ENCODE peak calls at places on chromosome 1, in four cellular contexts. T, U, M and A are unnamed samples.

GRCh38 chr1:8939362-8939995 is 6.2 kb upstream of the CA6 start:
- DNase-seq in T (no peak), U (no peak), M (no peak), A (no peak)

GRCh38 chr1:7810395-7810794 is 26.3 kb downstream of the PER3 start:
- DNase-seq in M (no peak), T (peak), U (no peak), A (no peak)

GRCh38 chr1:10283318-10283984 is 73.1 kb downstream of the KIF1B start:
- DNase-seq in T (no peak), M (no peak), U (no peak), A (no peak)

GRCh38 chr1:230424440-230425251 is 1.5 kb downstream of the PGBD5 start:
- DNase-seq in M (no peak), T (no peak), U (no peak), A (no peak)

GRCh38 chr1:112901387-112901786 is 54.6 kb downstream of the SLC16A1 start:
- DNase-seq in U (no peak), M (no peak), T (no peak), A (no peak)

GRCh38 chr1:14945132-14946010 is 208.2 kb upstream of the TMEM51 start:
- DNase-seq in M (no peak), T (peak), U (peak), A (no peak)

GRCh38 chr1:37238376-37239224 is 204.3 kb upstream of the GRIK3 start:
- DNase-seq in T (no peak), M (no peak), U (no peak), A (no peak)

GRCh38 chr1:12196641-12197482 is 30.1 kb downstream of the TNFRSF1B start:
- DNase-seq in M (no peak), U (no peak), T (no peak), A (no peak)

GRCh38 chr1:214123061-214123784 is 135.4 kb downstream of the PROX1 start:
- DNase-seq in U (peak), T (peak), M (no peak), A (no peak)

GRCh38 chr1:153394391-153394790 is 3.5 kb upstream of the S100A8 start:
- DNase-seq in U (no peak), T (no peak), M (no peak), A (no peak)

GRCh38 chr1:66596191-66596590 is 62.2 kb downstream of the SGIP1 start:
- DNase-seq in M (no peak), U (no peak), T (no peak), A (no peak)

GRCh38 chr1:87131809-87132663 is 196.6 kb upstream of the LMO4 start:
- DNase-seq in T (no peak), U (peak), M (peak), A (peak)

GRCh38 chr1:27011058-27011764 is 1.4 kb downstream of the TENT5B start:
- DNase-seq in U (peak), T (no peak), M (no peak), A (no peak)

GRCh38 chr1:54220004-54220811 is 20.2 kb downstream of the MRPL37 start:
- DNase-seq in U (peak), M (no peak), T (no peak), A (no peak)

GRCh38 chr1:92747735-92748134 is 37.2 kb downstream of the EVI5 start:
- DNase-seq in T (no peak), M (no peak), U (no peak), A (no peak)

GRCh38 chr1:203100163-203100867 is 14.5 kb upstream of the MYOG start:
- DNase-seq in U (no peak), M (no peak), T (no peak), A (no peak)

GRCh38 chr1:165697881-165698842 is at the start of gene ALDH9A1:
- DNase-seq in T (no peak), M (peak), U (peak), A (peak)

GRCh38 chr1:207908112-207908734 is 2.7 kb downstream of the CD34 start:
- DNase-seq in M (no peak), U (no peak), T (no peak), A (no peak)